ENCODE peak calls at places on chromosomes 13 and 19, in five cellular contexts. B is body of pancreas, Z is H54, C is endothelial cell of umbilical vein, O is stomach. H is an unnamed sample.

GRCh38 chr19:16897572-16898056 is 8.8 kb downstream of the F2RL3 start:
- DNase-seq in C (no peak), B (peak; percentile 64), Z (no peak), O (peak; percentile 53), H (no peak)

GRCh38 chr19:13057744-13058143 is 44.9 kb downstream of the LYL1 start:
- DNase-seq in Z (no peak), O (no peak), C (peak; percentile 44), B (no peak), H (no peak)

GRCh38 chr19:9797871-9798270 is 21.0 kb downstream of the FBXL12 start:
- DNase-seq in O (no peak), C (no peak), Z (no peak), B (no peak), H (no peak)

GRCh38 chr13:71290963-71291937 is 575.8 kb downstream of the DACH1 start:
- DNase-seq in O (no peak), C (peak; percentile 25), Z (no peak), B (peak; percentile 80), H (peak; percentile 62)

GRCh38 chr19:39415111-39416046 is 2.9 kb downstream of the PLEKHG2 start:
- DNase-seq in Z (no peak), O (no peak), B (no peak), C (no peak), H (no peak)

GRCh38 chr19:54084410-54084809 is 3.2 kb upstream of the TARM1 start:
- DNase-seq in C (no peak), O (no peak), Z (no peak), B (no peak), H (no peak)

GRCh38 chr13:73809561-73809960 is 324.6 kb downstream of the KLF12 start:
- DNase-seq in C (peak; percentile 64), Z (no peak), O (no peak), B (no peak), H (no peak)

GRCh38 chr13:51534075-51534817 is 50.0 kb upstream of the WDFY2 start:
- DNase-seq in C (no peak), Z (no peak), B (peak; percentile 34), O (peak; percentile 31), H (no peak)

GRCh38 chr19:6017576-6017975 is 39.6 kb upstream of the RANBP3 start:
- DNase-seq in C (no peak), O (no peak), Z (no peak), B (no peak), H (no peak)

GRCh38 chr19:31258211-31259052 is 90.8 kb downstream of the TSHZ3 start:
- DNase-seq in C (no peak), O (peak; percentile 20), Z (no peak), B (no peak), H (no peak)

GRCh38 chr19:11123076-11123567 is 32.5 kb downstream of the SPC24 start:
- DNase-seq in C (no peak), O (no peak), Z (no peak), B (no peak), H (no peak)
- TF ChIP-seq POLR2A in C (no peak), O (no peak), Z (no peak), B (no peak), H (no peak)

GRCh38 chr19:55640577-55641375 is at the start of gene ZNF580:
- DNase-seq in Z (peak; percentile 94), B (peak; percentile 53), C (peak; percentile 71), O (peak; percentile 63), H (peak; percentile 81)
- TF ChIP-seq POLR2A in Z (peak; percentile 42), B (peak; percentile 34), C (no peak), O (no peak), H (peak; percentile 18)

DNA sequence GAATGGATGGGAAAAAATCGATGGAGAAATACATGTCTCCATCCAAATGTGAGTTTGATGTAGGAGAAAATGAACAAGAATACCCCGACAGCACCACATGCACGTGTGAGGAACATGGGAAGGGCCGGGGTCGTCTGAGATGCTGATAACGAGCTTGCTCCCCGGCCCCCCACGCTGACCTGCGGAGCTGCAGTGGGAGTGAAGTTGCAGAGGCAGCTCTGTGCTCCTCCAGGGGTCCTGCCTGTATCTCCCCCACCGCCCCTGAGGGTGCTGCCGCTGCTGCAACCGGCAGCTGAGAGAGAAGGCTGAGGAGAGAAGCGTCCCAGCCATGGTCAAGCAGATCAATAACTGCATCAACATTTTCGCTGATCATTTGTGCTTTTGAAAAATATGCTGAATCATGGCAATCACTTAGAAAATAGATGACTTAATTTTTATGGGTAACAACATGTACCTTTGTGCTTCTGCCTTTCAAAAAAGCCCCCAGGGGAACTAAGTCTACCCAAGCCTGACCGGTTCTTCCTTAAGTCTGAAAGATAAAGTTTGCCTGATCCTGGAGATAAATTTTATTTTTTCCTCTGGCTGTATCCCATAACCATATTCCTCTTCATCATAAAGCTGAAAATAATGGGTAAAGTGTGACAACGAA is 18.2 kb upstream of the NAXD start:
- DNase-seq in O (no peak), B (no peak), Z (no peak), C (no peak), H (no peak)
- TF ChIP-seq POLR2A in O (no peak), B (no peak), Z (no peak), C (no peak), H (no peak)

DNA sequence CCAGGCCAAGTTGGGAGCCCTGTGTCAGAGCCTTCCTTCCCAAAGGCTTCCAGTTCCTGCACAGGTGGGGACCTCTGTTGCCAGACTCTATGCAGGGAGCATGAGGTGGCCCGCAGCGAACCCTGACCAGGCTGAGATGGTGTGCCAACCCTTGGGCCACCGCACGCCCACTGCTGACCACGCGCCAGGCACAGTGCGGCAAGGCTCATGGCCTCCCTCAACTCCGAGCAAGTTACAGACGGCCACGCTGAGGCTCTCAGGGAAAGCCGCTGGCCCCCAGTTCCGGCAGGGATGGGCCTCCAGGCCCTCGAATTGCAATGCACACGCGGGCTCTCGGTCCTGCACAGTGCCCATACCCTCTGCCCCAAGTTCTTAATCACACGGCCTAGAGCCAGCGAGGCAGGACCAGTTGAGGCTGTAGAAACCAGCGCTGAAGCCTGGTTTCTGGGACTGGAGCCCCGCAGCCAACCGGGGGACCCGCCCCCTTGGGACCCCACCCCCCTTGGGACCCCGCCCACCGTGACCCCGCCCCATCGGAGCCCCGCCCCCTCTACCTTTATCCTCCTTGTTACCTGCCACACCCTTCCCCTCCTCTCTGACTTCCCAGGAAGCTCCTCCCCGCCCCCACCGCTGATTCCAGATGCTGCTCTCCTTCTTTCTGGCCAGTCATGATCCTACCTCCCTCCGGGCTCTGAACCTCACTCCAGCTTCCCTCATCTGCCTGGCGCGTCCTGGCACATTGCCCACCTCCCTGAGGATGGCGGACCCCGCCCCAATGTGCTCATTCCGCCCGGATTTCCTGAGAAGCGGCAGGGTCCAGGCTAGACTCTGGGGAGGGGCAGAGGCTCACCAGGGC is 6.0 kb downstream of the PEX11G start:
- DNase-seq in O (no peak), B (no peak), C (no peak), Z (no peak), H (no peak)
- TF ChIP-seq POLR2A in O (no peak), B (no peak), C (no peak), Z (no peak), H (no peak)

GRCh38 chr19:38386300-38386967 is 1.4 kb downstream of the GGN start:
- DNase-seq in C (no peak), O (no peak), Z (no peak), B (no peak), H (no peak)

GRCh38 chr19:38388310-38389100 is at the start of gene SPRED3:
- DNase-seq in O (peak; percentile 42), Z (peak; percentile 82), C (no peak), B (peak; percentile 47), H (no peak)

GRCh38 chr19:38386968-38387549 is 775 bp downstream of the GGN start:
- DNase-seq in O (no peak), C (no peak), Z (no peak), B (no peak), H (peak; percentile 63)

GRCh38 chr19:38389101-38389925 is 816 bp downstream of the SPRED3 start:
- DNase-seq in Z (peak; percentile 99), O (no peak), B (peak; percentile 36), C (peak; percentile 71), H (no peak)

DNA sequence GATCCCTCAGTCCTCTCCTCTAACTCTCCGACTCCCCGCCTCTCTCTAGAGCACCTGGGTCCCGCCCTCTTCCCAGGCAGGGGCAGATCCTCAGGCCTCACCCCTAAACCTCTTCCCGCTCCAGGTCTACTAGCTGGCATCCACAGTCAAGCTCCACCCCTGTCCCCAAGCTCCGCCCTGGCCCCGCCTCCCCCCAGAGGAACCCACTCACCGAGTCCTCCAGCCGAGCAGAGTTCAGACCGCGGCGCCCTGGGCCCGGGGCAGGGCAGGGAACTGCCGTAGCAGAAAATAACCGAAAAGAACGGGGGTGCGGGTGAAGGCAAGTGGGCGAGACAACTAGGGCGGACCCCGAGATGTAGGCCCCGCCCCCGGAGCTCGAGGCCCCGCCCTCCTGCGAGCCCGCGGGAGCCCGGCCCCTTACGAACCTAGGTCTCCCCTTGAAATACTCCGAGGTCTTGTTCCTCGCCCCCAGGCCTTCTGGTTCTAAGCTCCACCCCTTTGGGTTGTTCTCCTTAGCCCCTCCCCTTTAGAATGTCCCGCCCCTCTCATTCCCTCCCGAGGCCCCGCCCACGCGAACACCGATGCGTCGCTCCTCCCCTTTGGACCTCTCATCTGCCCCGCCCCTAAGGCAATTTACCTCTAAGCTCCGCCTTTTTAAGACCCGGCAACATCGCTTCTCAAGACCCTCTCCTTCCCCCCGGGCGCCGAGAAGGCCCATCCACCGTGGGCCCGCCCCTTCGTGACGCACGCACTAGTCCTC is at the start of gene GGN:
- DNase-seq in C (peak; percentile 98), O (peak; percentile 86), B (peak; percentile 84), Z (peak; percentile 99), H (peak; percentile 84)
- TF ChIP-seq POLR2A in C (peak; percentile 18), O (no peak), B (no peak), Z (peak; percentile 43), H (no peak)

GRCh38 chr19:44747739-44748425 is 626 bp upstream of the BCL3 start:
- DNase-seq in Z (no peak), C (peak; percentile 76), O (peak; percentile 69), B (peak; percentile 78), H (no peak)
- TF ChIP-seq POLR2A in Z (peak; percentile 82), C (no peak), O (no peak), B (peak; percentile 44), H (no peak)

GRCh38 chr19:46515879-46516350 is 20.2 kb upstream of the PNMA8B start:
- DNase-seq in C (peak; percentile 31), O (no peak), B (no peak), Z (peak; percentile 35), H (peak; percentile 28)
- TF ChIP-seq POLR2A in C (no peak), O (no peak), B (no peak), Z (no peak), H (no peak)

H was measured in erythroblast.